ENCODE peak calls at places on chromosome 5, in seven cellular contexts. Z, S, X, U, H, B and W are unnamed samples.

GRCh38 chr5:93579561-93580386 is 1.2 kb downstream of the NR2F1-AS1 start:
- DNase-seq in Z (peak; percentile 52), S (no peak), X (peak; percentile 22), U (no peak), H (peak; percentile 64), B (peak; percentile 30), W (peak; percentile 75)

GRCh38 chr5:5374034-5374715 is 48.3 kb upstream of the ICE1 start:
- DNase-seq in Z (no peak), S (no peak), X (no peak), U (no peak), H (no peak), B (peak; percentile 71), W (peak; percentile 87)

GRCh38 chr5:110258460-110258859 is 468.0 kb downstream of the TMEM232 start:
- DNase-seq in Z (peak; percentile 5), S (no peak), X (peak; percentile 25), U (no peak), H (no peak), B (peak; percentile 68), W (peak; percentile 47)

GRCh38 chr5:114055318-114055788 is 306.5 kb upstream of the KCNN2 start:
- DNase-seq in Z (peak; percentile 35), S (no peak), X (no peak), U (peak; percentile 50), H (peak; percentile 76), B (peak; percentile 19), W (peak; percentile 57)

GRCh38 chr5:56669534-56670483 is 145.5 kb upstream of the MAP3K1 start:
- DNase-seq in Z (peak; percentile 61), S (peak; percentile 30), X (no peak), U (peak; percentile 28), H (no peak), B (no peak), W (no peak)

GRCh38 chr5:77867194-77867691 is 91.1 kb upstream of the TBCA start:
- DNase-seq in Z (no peak), S (no peak), X (peak; percentile 19), U (no peak), H (no peak), B (no peak), W (no peak)

GRCh38 chr5:173303878-173304590 is 24.2 kb downstream of the STC2 start:
- DNase-seq in Z (no peak), S (no peak), X (no peak), U (no peak), H (peak; percentile 68), B (peak; percentile 72), W (no peak)

GRCh38 chr5:61330341-61330878 is 1.6 kb upstream of the ZSWIM6 start:
- DNase-seq in Z (peak; percentile 38), S (no peak), X (peak; percentile 47), U (no peak), H (no peak), B (peak; percentile 61), W (no peak)

GRCh38 chr5:159133041-159133741 is 33.5 kb upstream of the EBF1 start:
- DNase-seq in Z (peak; percentile 29), S (no peak), X (peak; percentile 39), U (peak; percentile 6), H (no peak), B (peak; percentile 71), W (peak; percentile 60)

GRCh38 chr5:179192185-179192890 is 132.2 kb downstream of the ZNF354C start:
- DNase-seq in Z (no peak), S (no peak), X (no peak), U (no peak), H (no peak), B (no peak), W (no peak)

GRCh38 chr5:148970228-148970627 is 92.6 kb downstream of the SH3TC2 start:
- DNase-seq in Z (no peak), S (no peak), X (no peak), U (peak; percentile 28), H (no peak), B (no peak), W (peak; percentile 93)

GRCh38 chr5:123520677-123521247 is 8.8 kb downstream of the CSNK1G3 start:
- DNase-seq in Z (no peak), S (no peak), X (no peak), U (no peak), H (no peak), B (no peak), W (no peak)

GRCh38 chr5:134003064-134003956 is 1.5 kb downstream of the VDAC1 start:
- DNase-seq in Z (no peak), S (no peak), X (no peak), U (no peak), H (no peak), B (no peak), W (no peak)

GRCh38 chr5:54021413-54022155 is 288.8 kb downstream of the ARL15 start:
- DNase-seq in Z (no peak), S (peak; percentile 18), X (no peak), U (no peak), H (no peak), B (no peak), W (no peak)